ENCODE peak calls at places on chromosomes 13 and 19, in four cellular contexts. C is IMR-90, W is K562, Z is GM12878. E is an unnamed sample.

GRCh38 chr13:105608132-105608531 is 927.3 kb downstream of the EFNB2 start:
- DNase-seq in C (no peak), W (no peak), Z (no peak), E (no peak)

GRCh38 chr19:47089767-47090350 is 23.7 kb downstream of the ZC3H4 start:
- DNase-seq in C (no peak), W (no peak), Z (no peak), E (no peak)

GRCh38 chr13:60758637-60759036 is 361.6 kb downstream of the TDRD3 start:
- DNase-seq in C (no peak), W (no peak), Z (no peak), E (no peak)

GRCh38 chr19:3098515-3099346 is 4.6 kb downstream of the GNA11 start:
- DNase-seq in C (peak; percentile 23), W (no peak), Z (no peak), E (peak; percentile 45)

GRCh38 chr13:44758595-44759221 is 182.6 kb upstream of the TSC22D1 start:
- DNase-seq in C (peak; percentile 98), W (no peak), Z (no peak), E (peak; percentile 85)

GRCh38 chr19:50230379-50231351 is 27.2 kb downstream of the MYH14 start:
- DNase-seq in C (no peak), W (peak; percentile 45), Z (no peak), E (no peak)

GRCh38 chr19:18438331-18439024 is 545 bp upstream of the ISYNA1 start:
- DNase-seq in C (no peak), W (peak; percentile 78), Z (no peak), E (peak; percentile 24)

GRCh38 chr19:13133241-13133870 is 15.3 kb downstream of the NACC1 start:
- DNase-seq in C (no peak), W (no peak), Z (no peak), E (peak; percentile 25)

GRCh38 chr19:29422047-29422446 is 103.7 kb upstream of the VSTM2B start:
- DNase-seq in C (no peak), W (no peak), Z (no peak), E (no peak)

GRCh38 chr19:40621966-40622772 is 21.0 kb downstream of the LTBP4 start:
- DNase-seq in C (no peak), W (no peak), Z (no peak), E (no peak)

GRCh38 chr13:40946485-40946884 is 72.6 kb downstream of the ELF1 start:
- DNase-seq in C (no peak), W (no peak), Z (no peak), E (no peak)

GRCh38 chr19:1001538-1002166 is 1.4 kb downstream of the GRIN3B start:
- DNase-seq in C (no peak), W (peak; percentile 77), Z (no peak), E (peak; percentile 37)

GRCh38 chr19:35805518-35806102 is 7.0 kb downstream of the PRODH2 start:
- DNase-seq in C (no peak), W (no peak), Z (no peak), E (no peak)

GRCh38 chr13:21478881-21479808 is 20.0 kb upstream of the ZDHHC20 start:
- DNase-seq in C (peak; percentile 81), W (peak; percentile 18), Z (no peak), E (peak; percentile 79)

GRCh38 chr19:2523630-2524311 is 47.8 kb downstream of the GADD45B start:
- DNase-seq in C (peak; percentile 41), W (peak; percentile 23), Z (no peak), E (no peak)

GRCh38 chr19:43755256-43755801 is 567 bp upstream of the SMG9 start:
- DNase-seq in C (peak; percentile 61), W (peak; percentile 75), Z (no peak), E (peak; percentile 68)

GRCh38 chr19:3882041-3882384 is 1.5 kb downstream of the ATCAY start:
- DNase-seq in C (no peak), W (no peak), Z (no peak), E (no peak)

GRCh38 chr13:112102243-112102642 is 35.3 kb downstream of the SOX1 start:
- DNase-seq in C (no peak), W (no peak), Z (no peak), E (no peak)

GRCh38 chr19:38425810-38426466 is at the start of gene RASGRP4:
- DNase-seq in C (no peak), W (peak; percentile 77), Z (no peak), E (no peak)
- H3K4me2 ChIP-seq in C (no peak within 1 kb of the TSS), W (peak within 1 kb of the TSS; percentile 80), Z (peak within 1 kb of the TSS; percentile 19), E (no peak within 1 kb of the TSS)

GRCh38 chr13:100879255-100879654 is 204.7 kb upstream of the TMTC4 start:
- DNase-seq in C (no peak), W (no peak), Z (no peak), E (no peak)

GRCh38 chr13:100876044-100876403 is 201.4 kb upstream of the TMTC4 start:
- DNase-seq in C (no peak), W (no peak), Z (no peak), E (no peak)

GRCh38 chr13:100872761-100873160 is 198.2 kb upstream of the TMTC4 start:
- DNase-seq in C (peak; percentile 36), W (no peak), Z (no peak), E (no peak)

GRCh38 chr13:100870898-100871297 is 196.3 kb upstream of the TMTC4 start:
- DNase-seq in C (no peak), W (no peak), Z (no peak), E (no peak)

DNA sequence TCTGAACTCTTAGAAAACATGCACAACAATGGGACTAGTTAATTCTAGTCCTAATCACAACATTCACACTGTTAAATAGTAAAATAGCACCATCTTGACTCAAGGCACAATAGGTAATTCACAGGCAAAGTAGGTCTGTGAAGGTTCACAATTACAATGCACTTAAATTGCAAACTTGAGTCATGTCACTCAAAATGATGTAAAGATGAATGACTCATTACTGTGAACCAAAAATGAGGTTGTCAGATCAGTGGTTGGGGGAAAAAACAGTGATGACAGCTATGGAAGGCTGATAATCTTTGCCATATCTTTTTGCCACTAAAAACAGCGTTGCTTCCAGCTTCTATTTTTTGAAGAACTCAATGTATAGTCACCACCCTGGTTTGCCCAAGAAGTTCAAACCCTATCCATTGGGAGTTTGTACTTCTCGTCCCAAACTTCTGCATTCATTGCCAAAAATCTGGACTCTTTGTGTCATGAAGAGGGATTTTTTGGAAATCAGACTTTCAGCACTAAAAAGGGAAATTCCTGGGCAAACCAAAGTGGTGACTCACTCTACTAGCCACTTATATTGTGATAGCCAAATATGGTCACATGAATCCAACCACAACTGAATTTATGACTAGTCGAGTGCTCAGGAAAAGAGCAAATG is 200.9 kb upstream of the TMTC4 start:
- DNase-seq in C (peak; percentile 96), W (no peak), Z (peak; percentile 7), E (peak; percentile 87)
- TF ChIP-seq FOS in C (peak; percentile 89), W (no peak), Z (no peak), E (peak; percentile 82)

DNA sequence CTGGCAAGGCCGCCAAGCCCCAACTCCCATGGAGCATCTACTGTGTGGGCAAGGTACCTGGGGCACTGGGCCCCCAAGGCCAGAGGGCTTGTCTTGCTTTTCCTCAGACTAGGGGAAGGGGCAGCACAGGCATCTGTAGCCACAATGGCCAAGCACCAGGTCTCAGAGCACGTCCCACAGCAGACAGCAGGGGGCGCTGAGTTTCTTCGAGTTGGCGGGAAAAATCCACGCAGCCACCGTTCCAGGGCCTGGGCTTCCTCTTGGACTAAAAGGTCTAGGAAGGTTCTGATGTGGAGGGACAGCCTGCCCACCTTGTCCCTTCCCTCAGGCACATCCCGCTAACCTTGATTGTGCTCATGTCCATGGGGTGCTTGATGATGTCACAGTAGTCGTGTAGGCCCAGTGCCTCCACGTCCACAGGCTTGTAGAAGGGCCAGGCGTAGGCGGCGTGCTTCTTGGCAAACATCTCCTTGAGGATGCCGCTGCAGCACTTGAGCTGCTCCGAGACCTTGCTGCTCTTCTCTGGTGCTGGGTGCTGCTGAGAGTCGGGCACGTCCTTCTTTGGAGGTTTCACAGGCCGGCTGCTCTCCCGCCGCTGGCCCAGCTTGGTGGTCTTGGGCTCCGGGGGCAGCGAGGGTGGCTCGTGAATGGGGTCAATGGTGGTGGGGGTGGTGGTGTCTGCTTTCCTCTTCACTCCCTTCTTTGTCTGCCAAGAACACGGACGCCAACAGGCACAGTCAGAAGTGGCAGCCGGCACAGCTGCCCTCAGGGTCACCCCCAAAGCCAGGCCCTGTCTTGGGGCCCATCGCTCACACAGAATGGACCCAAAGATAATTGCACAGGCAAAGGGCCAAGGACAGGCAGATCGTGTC is 32.0 kb upstream of the EPHX3 start:
- DNase-seq in C (peak; percentile 65), W (peak; percentile 66), Z (no peak), E (peak; percentile 51)
- H2AFZ ChIP-seq in C (no peak overlapping the region), W (no peak overlapping the region), Z (no peak overlapping the region), E (no peak overlapping the region)

GRCh38 chr13:37442996-37443395 is 155.6 kb downstream of the POSTN start:
- DNase-seq in C (no peak), W (no peak), Z (no peak), E (no peak)

GRCh38 chr13:37448072-37448471 is 150.5 kb downstream of the POSTN start:
- DNase-seq in C (peak; percentile 56), W (no peak), Z (no peak), E (no peak)

GRCh38 chr13:37443538-37443937 is 155.0 kb downstream of the POSTN start:
- DNase-seq in C (peak; percentile 90), W (no peak), Z (no peak), E (no peak)

DNA sequence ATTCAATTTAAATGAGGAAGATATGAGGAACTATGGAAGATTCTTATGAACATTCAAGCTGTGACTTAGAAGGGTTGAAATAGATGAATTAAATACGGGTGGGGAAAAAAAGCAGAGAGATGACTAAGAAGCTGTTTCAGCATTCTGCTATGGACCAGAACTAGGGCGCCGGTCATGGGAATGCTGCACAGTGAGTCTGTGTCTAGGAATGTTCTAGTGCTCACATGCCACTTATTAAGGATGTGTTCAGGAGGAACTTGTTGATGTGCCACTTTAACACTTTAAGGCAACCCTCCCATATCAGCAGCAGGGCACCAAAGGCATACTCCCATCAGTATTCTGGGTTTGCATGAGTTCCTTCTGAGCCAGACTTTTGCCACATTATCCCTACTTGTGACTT is 152.1 kb downstream of the POSTN start:
- DNase-seq in C (peak; percentile 93), W (no peak), Z (no peak), E (no peak)
- H3K4me2 ChIP-seq in C (peak overlapping the region; percentile 28), W (no peak overlapping the region), Z (no peak overlapping the region), E (no peak overlapping the region)

GRCh38 chr13:98109226-98109625 is 33.7 kb upstream of the FARP1 start:
- DNase-seq in C (no peak), W (no peak), Z (no peak), E (no peak)

GRCh38 chr13:98103531-98103930 is 39.4 kb upstream of the FARP1 start:
- DNase-seq in C (no peak), W (no peak), Z (no peak), E (no peak)

GRCh38 chr13:98103942-98104880 is 38.7 kb upstream of the FARP1 start:
- DNase-seq in C (peak; percentile 43), W (peak; percentile 18), Z (no peak), E (no peak)

GRCh38 chr13:98108330-98108729 is 34.6 kb upstream of the FARP1 start:
- DNase-seq in C (peak; percentile 48), W (no peak), Z (no peak), E (no peak)

GRCh38 chr13:98105929-98106336 is 37.0 kb upstream of the FARP1 start:
- DNase-seq in C (peak; percentile 59), W (peak; percentile 30), Z (no peak), E (peak; percentile 16)
- TF ChIP-seq FOS in C (no peak), W (no peak), Z (no peak), E (no peak)

GRCh38 chr13:35736876-35737275 is 260.4 kb upstream of the MAB21L1 start:
- DNase-seq in C (no peak), W (no peak), Z (no peak), E (no peak)
- H2AFZ ChIP-seq in C (no peak overlapping the region), W (no peak overlapping the region), Z (no peak overlapping the region), E (no peak overlapping the region)

DNA sequence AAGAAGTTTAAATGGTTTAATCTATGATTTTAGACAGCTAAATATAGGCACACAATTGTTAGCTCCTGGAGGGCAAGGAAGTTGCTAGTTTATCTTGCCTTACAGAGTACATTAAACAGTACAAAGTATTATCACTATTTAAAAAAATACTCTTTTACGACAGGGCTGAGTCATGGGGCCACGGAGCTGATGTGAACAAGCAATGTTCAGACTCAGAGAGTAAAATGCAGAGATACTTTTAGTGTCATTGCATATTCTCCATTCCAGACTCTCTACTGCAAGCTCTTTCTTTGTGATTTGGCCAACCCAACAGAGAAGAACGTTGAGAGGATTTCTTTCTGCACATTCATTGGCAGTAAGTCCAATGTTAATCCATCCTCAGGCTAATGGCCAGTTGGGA is 352.4 kb downstream of the SPRY2 start:
- DNase-seq in C (peak; percentile 83), W (no peak), Z (no peak), E (no peak)
- H3K4me2 ChIP-seq in C (no peak overlapping the region), W (no peak overlapping the region), Z (no peak overlapping the region), E (no peak overlapping the region)

E was measured in endothelial cell of umbilical vein.